ENCODE peak calls at places on chromosome 10, in seven cellular contexts. Z is neural progenitor cell; N is kidney epithelial cell; X is GM13976; A is lower leg skin; T is prostate gland; Y is activated T-cell treated with anti-CD3 and anti-CD28 coated beads, Interleukin-2, amount 50 U/mL, for 72 hours. I is an unnamed sample.

GRCh38 chr10:69316313-69317059 is 38.2 kb downstream of the HK1 start:
- DNase-seq in T (no peak), A (no peak), N (no peak), Z (no peak), Y (no peak), X (no peak), I (no peak)

GRCh38 chr10:97196213-97197029 is 10.7 kb upstream of the SLIT1 start:
- DNase-seq in Y (peak; percentile 76), X (peak; percentile 83), A (peak; percentile 20), N (peak; percentile 10), Z (peak; percentile 95), T (peak; percentile 52), I (no peak)

GRCh38 chr10:124911124-124912051 is 30.5 kb upstream of the ZRANB1 start:
- DNase-seq in A (peak; percentile 55), X (no peak), T (peak; percentile 37), Y (no peak), Z (no peak), N (no peak), I (no peak)

GRCh38 chr10:80196270-80196949 is 8.9 kb downstream of the ANXA11 start:
- DNase-seq in T (peak; percentile 61), Y (peak; percentile 84), X (no peak), A (no peak), N (peak; percentile 88), Z (no peak), I (peak; percentile 64)

GRCh38 chr10:22491931-22492615 is 146.8 kb downstream of the SPAG6 start:
- DNase-seq in X (no peak), N (no peak), Z (no peak), A (no peak), Y (peak; percentile 40), T (no peak), I (no peak)

GRCh38 chr10:24382979-24383663 is 174.2 kb downstream of the KIAA1217 start:
- DNase-seq in Z (no peak), Y (peak; percentile 51), N (no peak), A (no peak), X (peak; percentile 70), T (peak; percentile 75), I (no peak)

GRCh38 chr10:73159038-73159648 is 8.7 kb downstream of the ECD start:
- DNase-seq in N (no peak), A (peak; percentile 46), Y (peak; percentile 41), X (peak; percentile 51), T (peak; percentile 37), Z (peak; percentile 60), I (no peak)

GRCh38 chr10:51838506-51838905 is 139.1 kb upstream of the CSTF2T start:
- DNase-seq in Y (no peak), A (no peak), T (no peak), X (no peak), Z (peak; percentile 59), N (no peak), I (no peak)

GRCh38 chr10:68781613-68782574 is 45.4 kb upstream of the STOX1 start:
- DNase-seq in X (no peak), T (no peak), N (no peak), Y (no peak), A (no peak), Z (no peak), I (no peak)

GRCh38 chr10:83991986-83992753 is 147.1 kb upstream of the GHITM start:
- DNase-seq in Z (peak; percentile 78), A (no peak), N (no peak), X (peak; percentile 34), T (no peak), Y (peak; percentile 1), I (no peak)

GRCh38 chr10:43417950-43418768 is 9.2 kb upstream of the HNRNPF start:
- DNase-seq in N (no peak), X (peak; percentile 77), Z (no peak), A (no peak), Y (peak; percentile 48), T (no peak), I (no peak)

GRCh38 chr10:12720217-12720981 is 281.1 kb downstream of the CCDC3 start:
- DNase-seq in X (no peak), N (peak; percentile 94), T (peak; percentile 97), A (peak; percentile 87), Y (peak; percentile 66), Z (no peak), I (peak; percentile 99)

GRCh38 chr10:103696411-103697145 is 158.8 kb downstream of the SH3PXD2A start:
- DNase-seq in A (no peak), Z (peak; percentile 72), Y (peak; percentile 87), X (peak; percentile 84), N (peak; percentile 77), T (no peak), I (no peak)

GRCh38 chr10:13201132-13201531 is 33.0 kb downstream of the UCMA start:
- DNase-seq in Z (no peak), N (no peak), Y (no peak), X (no peak), A (no peak), T (no peak), I (no peak)

GRCh38 chr10:129509155-129509554 is 42.1 kb downstream of the MGMT start:
- DNase-seq in A (no peak), N (no peak), Y (no peak), X (no peak), T (no peak), Z (no peak), I (no peak)

GRCh38 chr10:101780187-101780817 is 2.9 kb downstream of the NPM3 start:
- DNase-seq in A (no peak), N (no peak), X (peak; percentile 37), Y (no peak), T (no peak), Z (peak; percentile 27), I (no peak)

GRCh38 chr10:84292502-84292901 is 35.9 kb upstream of the CCSER2 start:
- DNase-seq in Y (no peak), N (no peak), A (no peak), Z (no peak), X (no peak), T (no peak), I (no peak)

GRCh38 chr10:13834581-13835286 is 248.0 kb downstream of the PRPF18 start:
- DNase-seq in N (no peak), Z (peak; percentile 53), Y (no peak), T (no peak), A (peak; percentile 34), X (no peak), I (no peak)

GRCh38 chr10:71531485-71532446 is 135.0 kb downstream of the CDH23 start:
- DNase-seq in Y (peak; percentile 65), A (no peak), X (peak; percentile 65), N (no peak), T (no peak), Z (peak; percentile 49), I (no peak)

GRCh38 chr10:70688828-70689227 is 16.5 kb downstream of the ADAMTS14 start:
- DNase-seq in X (no peak), T (no peak), N (no peak), Y (no peak), Z (no peak), A (no peak), I (no peak)

GRCh38 chr10:57979466-57979865 is 288.2 kb downstream of the IPMK start:
- DNase-seq in T (no peak), A (no peak), N (no peak), X (no peak), Z (no peak), Y (no peak), I (no peak)

GRCh38 chr10:97882142-97883091 is 32.8 kb downstream of the GOLGA7B start:
- DNase-seq in Y (no peak), X (no peak), Z (no peak), A (no peak), N (peak; percentile 100), T (no peak), I (no peak)

GRCh38 chr10:13001041-13001886 is at the start of gene CCDC3:
- DNase-seq in X (peak; percentile 48), T (peak; percentile 9), Z (peak; percentile 61), Y (peak; percentile 26), A (no peak), N (no peak), I (no peak)

GRCh38 chr10:61284222-61284890 is 168.8 kb downstream of the TMEM26 start:
- DNase-seq in A (no peak), N (no peak), Y (no peak), X (peak; percentile 4), T (peak; percentile 45), Z (peak; percentile 61), I (peak; percentile 50)

GRCh38 chr10:36280886-36281499 is 638.9 kb upstream of the FZD8 start:
- DNase-seq in N (no peak), A (no peak), T (no peak), Y (no peak), X (no peak), Z (no peak), I (no peak)

GRCh38 chr10:119679480-119679829 is 28.3 kb downstream of the BAG3 start:
- DNase-seq in N (no peak), A (no peak), X (no peak), T (no peak), Z (no peak), Y (no peak), I (no peak)

GRCh38 chr10:124153601-124153930 is 60.2 kb upstream of the CHST15 start:
- DNase-seq in A (no peak), T (no peak), Z (no peak), Y (no peak), X (no peak), N (no peak), I (no peak)

GRCh38 chr10:22710139-22710745 is 4.1 kb downstream of the PIP4K2A start:
- DNase-seq in N (no peak), Z (no peak), Y (peak; percentile 18), X (peak; percentile 32), T (no peak), A (no peak), I (no peak)